ENCODE peak calls at places on chromosomes 2 and 18, in six cellular contexts. One of them, this sample, is unnamed.

GRCh38 chr2:14433946-14434495 is 198.5 kb upstream of the LRATD1 start:
- DNase-seq in A549: no peak
- DNase-seq in HepG2: no peak
- DNase-seq in GM12878: no peak
- DNase-seq in endothelial cell of umbilical vein: no peak
- DNase-seq in K562: no peak
- DNase-seq in this sample: no peak

GRCh38 chr2:38690499-38691420 is 24.8 kb downstream of the GALM start:
- DNase-seq in A549: peak
- DNase-seq in HepG2: peak
- DNase-seq in GM12878: no peak
- DNase-seq in endothelial cell of umbilical vein: peak
- DNase-seq in K562: peak
- DNase-seq in this sample: peak

GRCh38 chr2:26756337-26756736 is 7.7 kb upstream of the SLC35F6 start:
- DNase-seq in A549: no peak
- DNase-seq in HepG2: no peak
- DNase-seq in GM12878: no peak
- DNase-seq in endothelial cell of umbilical vein: peak
- DNase-seq in K562: no peak
- DNase-seq in this sample: no peak

GRCh38 chr18:32026491-32027086 is 8.0 kb downstream of the RNF125 start:
- DNase-seq in A549: no peak
- DNase-seq in HepG2: no peak
- DNase-seq in GM12878: no peak
- DNase-seq in endothelial cell of umbilical vein: no peak
- DNase-seq in K562: no peak
- DNase-seq in this sample: no peak

GRCh38 chr2:20071397-20072383 is 20.3 kb upstream of the LAPTM4A start:
- DNase-seq in A549: peak
- DNase-seq in HepG2: peak
- DNase-seq in GM12878: no peak
- DNase-seq in endothelial cell of umbilical vein: peak
- DNase-seq in K562: no peak
- DNase-seq in this sample: no peak

GRCh38 chr2:59389240-59389639 is 1148.1 kb upstream of the FANCL start:
- DNase-seq in A549: peak
- DNase-seq in HepG2: no peak
- DNase-seq in GM12878: no peak
- DNase-seq in endothelial cell of umbilical vein: no peak
- DNase-seq in K562: no peak
- DNase-seq in this sample: no peak

GRCh38 chr2:46487667-46488333 is 8.4 kb downstream of the TMEM247 start:
- DNase-seq in A549: no peak
- DNase-seq in HepG2: no peak
- DNase-seq in GM12878: no peak
- DNase-seq in endothelial cell of umbilical vein: peak
- DNase-seq in K562: peak
- DNase-seq in this sample: no peak

GRCh38 chr2:2828774-2829368 is 497.8 kb upstream of the MYT1L start:
- DNase-seq in A549: no peak
- DNase-seq in HepG2: no peak
- DNase-seq in GM12878: no peak
- DNase-seq in endothelial cell of umbilical vein: no peak
- DNase-seq in K562: no peak
- DNase-seq in this sample: no peak

GRCh38 chr2:114550364-114550763 is 107.9 kb downstream of the DPP10 start:
- DNase-seq in A549: no peak
- DNase-seq in HepG2: peak
- DNase-seq in GM12878: no peak
- DNase-seq in endothelial cell of umbilical vein: no peak
- DNase-seq in K562: no peak
- DNase-seq in this sample: no peak

GRCh38 chr2:38155-38554 is 8.2 kb downstream of the FAM110C start:
- DNase-seq in A549: peak
- DNase-seq in HepG2: no peak
- DNase-seq in GM12878: no peak
- DNase-seq in endothelial cell of umbilical vein: no peak
- DNase-seq in K562: no peak
- DNase-seq in this sample: no peak

GRCh38 chr2:15058015-15058414 is 425.5 kb downstream of the LRATD1 start:
- DNase-seq in A549: no peak
- DNase-seq in HepG2: peak
- DNase-seq in GM12878: no peak
- DNase-seq in endothelial cell of umbilical vein: no peak
- DNase-seq in K562: peak
- DNase-seq in this sample: peak

DNA sequence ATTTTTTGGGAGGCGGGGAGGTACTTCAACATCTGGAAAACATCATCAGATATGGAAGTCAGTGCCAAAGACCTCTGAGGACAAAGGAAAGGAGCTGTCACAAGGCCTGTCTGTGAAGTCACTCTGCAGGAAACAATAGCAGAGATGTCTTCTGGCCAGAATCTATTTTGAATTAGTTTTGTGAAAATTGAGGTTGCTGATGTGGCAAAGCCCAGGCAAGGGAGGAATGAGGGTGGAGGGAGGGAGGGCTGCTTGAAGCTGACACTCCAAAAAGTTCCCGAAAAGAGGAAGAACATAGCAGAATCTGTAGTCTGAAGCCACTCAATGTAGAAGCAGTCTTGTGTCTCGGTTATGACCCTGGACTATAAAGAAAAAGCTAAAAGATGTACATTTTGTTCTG is 151.1 kb upstream of the LHCGR start:
- DNase-seq in A549: no peak
- DNase-seq in HepG2: no peak
- DNase-seq in GM12878: no peak
- DNase-seq in endothelial cell of umbilical vein: no peak
- DNase-seq in K562: no peak
- DNase-seq in this sample: no peak
- TF ChIP-seq MYC in A549: no peak
- TF ChIP-seq MYC in HepG2: no peak
- TF ChIP-seq MYC in GM12878: no peak
- TF ChIP-seq MYC in endothelial cell of umbilical vein: no peak
- TF ChIP-seq MYC in K562: no peak
- TF ChIP-seq MYC in this sample: no peak

DNA sequence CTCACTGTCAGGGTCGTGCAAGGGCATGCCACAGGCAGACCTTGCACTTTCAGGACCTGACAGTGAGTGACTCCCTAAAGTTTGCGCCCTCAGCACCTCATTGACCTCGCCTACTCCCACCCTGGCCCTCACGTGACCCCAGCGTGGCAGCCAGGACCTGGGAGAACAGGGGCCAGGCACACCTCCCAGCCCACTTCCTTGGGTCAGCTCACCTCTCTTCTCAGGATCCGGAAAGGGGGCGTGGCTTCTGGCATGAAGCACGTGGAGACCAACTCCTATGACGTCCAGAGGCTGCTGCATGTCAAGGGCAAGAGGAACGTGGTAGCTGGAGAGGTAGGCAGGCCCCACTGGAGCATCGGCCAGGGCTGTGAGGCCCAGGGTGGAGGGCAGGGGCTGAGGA is 8.8 kb downstream of the VIL1 start:
- DNase-seq in A549: no peak
- DNase-seq in HepG2: no peak
- DNase-seq in GM12878: no peak
- DNase-seq in endothelial cell of umbilical vein: no peak
- DNase-seq in K562: peak
- DNase-seq in this sample: no peak
- TF ChIP-seq MYC in A549: no peak
- TF ChIP-seq MYC in HepG2: no peak
- TF ChIP-seq MYC in GM12878: no peak
- TF ChIP-seq MYC in endothelial cell of umbilical vein: no peak
- TF ChIP-seq MYC in K562: no peak
- TF ChIP-seq MYC in this sample: no peak

DNA sequence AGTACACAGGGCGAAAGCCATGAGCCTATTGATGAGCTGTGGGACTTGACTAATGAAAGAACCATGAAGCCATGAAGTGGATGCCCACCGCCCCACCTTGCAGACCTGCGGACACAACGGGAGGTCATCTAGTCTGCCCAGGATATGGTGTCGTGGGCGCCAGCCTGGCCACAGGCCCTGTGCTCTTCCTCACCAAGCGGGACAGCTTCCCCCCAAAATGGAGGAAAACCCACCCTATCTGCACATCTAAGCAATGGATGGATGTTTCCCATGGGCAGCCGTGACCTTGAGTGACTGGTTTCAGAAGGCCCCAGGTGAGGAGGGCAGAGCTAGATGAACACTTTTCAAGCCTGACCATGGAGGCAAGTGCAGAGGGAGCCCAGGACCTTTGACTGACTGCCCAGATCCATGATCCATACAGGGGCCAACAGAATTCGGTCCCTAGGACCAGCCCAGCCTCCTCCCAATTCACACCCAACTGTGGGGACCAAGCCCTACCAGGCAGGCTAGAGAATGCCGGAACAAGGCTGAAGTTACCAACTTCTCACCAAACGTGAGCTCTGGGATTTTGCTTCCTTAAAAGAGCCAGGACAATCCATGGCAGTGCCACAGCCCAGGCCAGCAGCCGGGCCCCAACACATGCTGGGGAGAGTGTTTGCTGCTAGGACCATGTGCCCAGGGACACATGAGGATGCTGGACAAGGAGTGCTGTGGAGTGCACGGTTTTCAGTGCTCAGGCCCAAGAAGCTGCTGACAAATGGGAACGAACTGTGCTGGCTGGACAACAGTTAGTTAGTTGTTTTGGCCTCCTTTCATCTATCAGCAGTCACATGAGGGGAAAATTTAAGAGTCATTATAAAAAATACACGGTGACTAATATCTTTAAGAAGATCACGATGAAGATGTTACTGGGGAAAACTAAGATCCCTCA is 249.4 kb downstream of the HDAC4 start:
- DNase-seq in A549: no peak
- DNase-seq in HepG2: no peak
- DNase-seq in GM12878: no peak
- DNase-seq in endothelial cell of umbilical vein: no peak
- DNase-seq in K562: no peak
- DNase-seq in this sample: no peak
- TF ChIP-seq MYC in A549: no peak
- TF ChIP-seq MYC in HepG2: no peak
- TF ChIP-seq MYC in GM12878: no peak
- TF ChIP-seq MYC in endothelial cell of umbilical vein: no peak
- TF ChIP-seq MYC in K562: no peak
- TF ChIP-seq MYC in this sample: no peak

GRCh38 chr2:48952614-48953013 is 197.1 kb upstream of the LHCGR start:
- DNase-seq in A549: no peak
- DNase-seq in HepG2: no peak
- DNase-seq in GM12878: no peak
- DNase-seq in endothelial cell of umbilical vein: no peak
- DNase-seq in K562: no peak
- DNase-seq in this sample: no peak

GRCh38 chr2:48954935-48955334 is 199.4 kb downstream of the FSHR start:
- DNase-seq in A549: no peak
- DNase-seq in HepG2: no peak
- DNase-seq in GM12878: no peak
- DNase-seq in endothelial cell of umbilical vein: no peak
- DNase-seq in K562: no peak
- DNase-seq in this sample: no peak

GRCh38 chr2:48952071-48952604 is 196.6 kb upstream of the LHCGR start:
- DNase-seq in A549: no peak
- DNase-seq in HepG2: no peak
- DNase-seq in GM12878: no peak
- DNase-seq in endothelial cell of umbilical vein: no peak
- DNase-seq in K562: no peak
- DNase-seq in this sample: no peak

GRCh38 chr2:48948400-48949110 is 193.0 kb upstream of the LHCGR start:
- DNase-seq in A549: no peak
- DNase-seq in HepG2: no peak
- DNase-seq in GM12878: no peak
- DNase-seq in endothelial cell of umbilical vein: no peak
- DNase-seq in K562: no peak
- DNase-seq in this sample: no peak

DNA sequence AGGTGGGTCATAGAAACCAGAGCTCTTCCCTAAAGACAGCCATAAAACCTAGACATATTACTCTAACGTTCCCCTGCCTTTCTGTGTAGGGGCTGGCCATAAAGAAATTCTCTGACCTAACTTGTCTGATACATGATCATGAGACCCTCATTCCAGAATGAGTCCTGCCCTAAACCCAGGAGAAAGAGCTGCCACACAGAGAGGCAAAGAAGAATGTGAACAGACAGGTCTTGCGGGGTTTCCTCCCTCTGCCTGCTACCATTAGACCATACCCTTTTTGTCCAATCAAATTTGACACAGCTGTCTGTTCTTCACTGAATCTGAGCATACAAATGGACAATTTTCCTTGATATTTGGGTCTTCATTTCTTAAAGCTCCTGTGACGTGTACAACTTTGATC is 198.8 kb upstream of the LHCGR start:
- DNase-seq in A549: no peak
- DNase-seq in HepG2: no peak
- DNase-seq in GM12878: no peak
- DNase-seq in endothelial cell of umbilical vein: no peak
- DNase-seq in K562: no peak
- DNase-seq in this sample: no peak
- TF ChIP-seq MYC in A549: no peak
- TF ChIP-seq MYC in HepG2: no peak
- TF ChIP-seq MYC in GM12878: no peak
- TF ChIP-seq MYC in endothelial cell of umbilical vein: no peak
- TF ChIP-seq MYC in K562: no peak
- TF ChIP-seq MYC in this sample: no peak

GRCh38 chr2:116879646-116880045 is 934.8 kb upstream of the DDX18 start:
- DNase-seq in A549: no peak
- DNase-seq in HepG2: no peak
- DNase-seq in GM12878: no peak
- DNase-seq in endothelial cell of umbilical vein: no peak
- DNase-seq in K562: no peak
- DNase-seq in this sample: no peak
- TF ChIP-seq MYC in A549: no peak
- TF ChIP-seq MYC in HepG2: no peak
- TF ChIP-seq MYC in GM12878: no peak
- TF ChIP-seq MYC in endothelial cell of umbilical vein: no peak
- TF ChIP-seq MYC in K562: no peak
- TF ChIP-seq MYC in this sample: no peak

DNA sequence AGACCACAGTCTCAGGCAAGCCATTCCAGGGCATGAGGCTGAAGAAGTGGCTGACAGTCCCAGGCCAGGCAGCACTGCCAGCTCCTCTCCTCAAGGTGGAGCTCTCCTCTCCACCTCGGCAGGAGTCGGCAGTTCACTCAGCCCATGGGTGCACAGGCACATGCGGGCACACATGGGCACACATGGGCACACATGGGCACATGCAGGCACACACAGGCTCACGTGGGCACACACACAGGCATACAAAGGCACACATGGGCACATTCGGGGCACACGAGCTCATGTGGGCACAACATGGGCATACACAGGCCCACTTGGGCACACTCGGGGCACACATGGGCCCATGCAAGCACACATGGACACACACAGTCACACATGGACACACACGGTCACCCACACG is 65.3 kb upstream of the TAF1B start:
- DNase-seq in A549: peak
- DNase-seq in HepG2: no peak
- DNase-seq in GM12878: no peak
- DNase-seq in endothelial cell of umbilical vein: no peak
- DNase-seq in K562: peak
- DNase-seq in this sample: peak
- TF ChIP-seq MYC in A549: no peak
- TF ChIP-seq MYC in HepG2: peak
- TF ChIP-seq MYC in GM12878: no peak
- TF ChIP-seq MYC in endothelial cell of umbilical vein: no peak
- TF ChIP-seq MYC in K562: no peak
- TF ChIP-seq MYC in this sample: peak

This sample was measured in NB4.